ENCODE peak calls at places on chromosomes 7 and 10, in nine cellular contexts. One of them, this sample, is unnamed.

GRCh38 chr10:44933922-44934321 is 22.8 kb downstream of the TMEM72 start:
- DNase-seq in HS-27A: no peak
- DNase-seq in stimulated activated CD4-positive, alpha-beta T cell treated with anti-CD3 and anti-CD28 coated beads, Interleukin-15, amount 100 ng/mL, for 1 hour: no peak
- DNase-seq in EL: no peak
- DNase-seq in NCI-H1694 treated with DMSO at 0.1 percent for 48 hours: no peak
- DNase-seq in NCI-H2029 treated with DMSO at 0.1 percent for 48 hours: no peak
- DNase-seq in choroid plexus epithelial cell: no peak
- DNase-seq in globus pallidus: no peak
- DNase-seq in brain microvascular endothelial cell: no peak
- DNase-seq in this sample: no peak

GRCh38 chr10:28587970-28588290 is 55.0 kb downstream of the WAC start:
- DNase-seq in brain microvascular endothelial cell: no peak
- DNase-seq in stimulated activated CD4-positive, alpha-beta T cell treated with anti-CD3 and anti-CD28 coated beads, Interleukin-15, amount 100 ng/mL, for 1 hour: no peak
- DNase-seq in globus pallidus: peak
- DNase-seq in choroid plexus epithelial cell: peak
- DNase-seq in EL: peak
- DNase-seq in NCI-H1694 treated with DMSO at 0.1 percent for 48 hours: no peak
- DNase-seq in HS-27A: no peak
- DNase-seq in NCI-H2029 treated with DMSO at 0.1 percent for 48 hours: no peak
- DNase-seq in this sample: no peak

GRCh38 chr10:77287647-77288120 is 349.9 kb downstream of the KCNMA1 start:
- DNase-seq in globus pallidus: no peak
- DNase-seq in choroid plexus epithelial cell: no peak
- DNase-seq in HS-27A: no peak
- DNase-seq in EL: no peak
- DNase-seq in stimulated activated CD4-positive, alpha-beta T cell treated with anti-CD3 and anti-CD28 coated beads, Interleukin-15, amount 100 ng/mL, for 1 hour: no peak
- DNase-seq in brain microvascular endothelial cell: no peak
- DNase-seq in NCI-H2029 treated with DMSO at 0.1 percent for 48 hours: peak
- DNase-seq in NCI-H1694 treated with DMSO at 0.1 percent for 48 hours: peak
- DNase-seq in this sample: no peak

GRCh38 chr7:66907731-66908130 is 13.3 kb upstream of the TMEM248 start:
- DNase-seq in choroid plexus epithelial cell: no peak
- DNase-seq in HS-27A: no peak
- DNase-seq in stimulated activated CD4-positive, alpha-beta T cell treated with anti-CD3 and anti-CD28 coated beads, Interleukin-15, amount 100 ng/mL, for 1 hour: no peak
- DNase-seq in NCI-H1694 treated with DMSO at 0.1 percent for 48 hours: no peak
- DNase-seq in globus pallidus: no peak
- DNase-seq in NCI-H2029 treated with DMSO at 0.1 percent for 48 hours: no peak
- DNase-seq in brain microvascular endothelial cell: no peak
- DNase-seq in EL: no peak
- DNase-seq in this sample: no peak

GRCh38 chr7:154767194-154767593 is 235.7 kb downstream of the PAXIP1 start:
- DNase-seq in choroid plexus epithelial cell: no peak
- DNase-seq in NCI-H1694 treated with DMSO at 0.1 percent for 48 hours: no peak
- DNase-seq in EL: no peak
- DNase-seq in HS-27A: no peak
- DNase-seq in stimulated activated CD4-positive, alpha-beta T cell treated with anti-CD3 and anti-CD28 coated beads, Interleukin-15, amount 100 ng/mL, for 1 hour: no peak
- DNase-seq in brain microvascular endothelial cell: no peak
- DNase-seq in globus pallidus: no peak
- DNase-seq in NCI-H2029 treated with DMSO at 0.1 percent for 48 hours: no peak
- DNase-seq in this sample: no peak

GRCh38 chr7:30172451-30172850 is 37.7 kb downstream of the MTURN start:
- DNase-seq in stimulated activated CD4-positive, alpha-beta T cell treated with anti-CD3 and anti-CD28 coated beads, Interleukin-15, amount 100 ng/mL, for 1 hour: no peak
- DNase-seq in brain microvascular endothelial cell: no peak
- DNase-seq in NCI-H1694 treated with DMSO at 0.1 percent for 48 hours: peak
- DNase-seq in HS-27A: no peak
- DNase-seq in globus pallidus: peak
- DNase-seq in EL: peak
- DNase-seq in choroid plexus epithelial cell: no peak
- DNase-seq in NCI-H2029 treated with DMSO at 0.1 percent for 48 hours: no peak
- DNase-seq in this sample: no peak

GRCh38 chr10:112768121-112768520 is 181.9 kb upstream of the TCF7L2 start:
- DNase-seq in EL: no peak
- DNase-seq in brain microvascular endothelial cell: no peak
- DNase-seq in globus pallidus: peak
- DNase-seq in NCI-H1694 treated with DMSO at 0.1 percent for 48 hours: no peak
- DNase-seq in NCI-H2029 treated with DMSO at 0.1 percent for 48 hours: no peak
- DNase-seq in HS-27A: no peak
- DNase-seq in stimulated activated CD4-positive, alpha-beta T cell treated with anti-CD3 and anti-CD28 coated beads, Interleukin-15, amount 100 ng/mL, for 1 hour: no peak
- DNase-seq in choroid plexus epithelial cell: no peak
- DNase-seq in this sample: no peak

GRCh38 chr10:78429994-78430393 is 396.3 kb downstream of the RPS24 start:
- DNase-seq in EL: no peak
- DNase-seq in HS-27A: no peak
- DNase-seq in globus pallidus: no peak
- DNase-seq in brain microvascular endothelial cell: no peak
- DNase-seq in stimulated activated CD4-positive, alpha-beta T cell treated with anti-CD3 and anti-CD28 coated beads, Interleukin-15, amount 100 ng/mL, for 1 hour: no peak
- DNase-seq in choroid plexus epithelial cell: no peak
- DNase-seq in NCI-H1694 treated with DMSO at 0.1 percent for 48 hours: no peak
- DNase-seq in NCI-H2029 treated with DMSO at 0.1 percent for 48 hours: no peak
- DNase-seq in this sample: no peak

GRCh38 chr7:55438085-55438764 is 73.1 kb downstream of the LANCL2 start:
- DNase-seq in brain microvascular endothelial cell: no peak
- DNase-seq in stimulated activated CD4-positive, alpha-beta T cell treated with anti-CD3 and anti-CD28 coated beads, Interleukin-15, amount 100 ng/mL, for 1 hour: no peak
- DNase-seq in EL: no peak
- DNase-seq in choroid plexus epithelial cell: no peak
- DNase-seq in NCI-H2029 treated with DMSO at 0.1 percent for 48 hours: peak
- DNase-seq in globus pallidus: no peak
- DNase-seq in HS-27A: no peak
- DNase-seq in NCI-H1694 treated with DMSO at 0.1 percent for 48 hours: no peak
- DNase-seq in this sample: no peak

GRCh38 chr10:32077896-32078295 is 21.7 kb upstream of the KIF5B start:
- DNase-seq in stimulated activated CD4-positive, alpha-beta T cell treated with anti-CD3 and anti-CD28 coated beads, Interleukin-15, amount 100 ng/mL, for 1 hour: no peak
- DNase-seq in globus pallidus: no peak
- DNase-seq in HS-27A: peak
- DNase-seq in NCI-H2029 treated with DMSO at 0.1 percent for 48 hours: no peak
- DNase-seq in brain microvascular endothelial cell: peak
- DNase-seq in EL: peak
- DNase-seq in NCI-H1694 treated with DMSO at 0.1 percent for 48 hours: no peak
- DNase-seq in choroid plexus epithelial cell: peak
- DNase-seq in this sample: peak

GRCh38 chr10:81179805-81180452 is 642.2 kb downstream of the SH2D4B start:
- DNase-seq in NCI-H1694 treated with DMSO at 0.1 percent for 48 hours: no peak
- DNase-seq in HS-27A: no peak
- DNase-seq in brain microvascular endothelial cell: no peak
- DNase-seq in globus pallidus: peak
- DNase-seq in stimulated activated CD4-positive, alpha-beta T cell treated with anti-CD3 and anti-CD28 coated beads, Interleukin-15, amount 100 ng/mL, for 1 hour: no peak
- DNase-seq in EL: no peak
- DNase-seq in NCI-H2029 treated with DMSO at 0.1 percent for 48 hours: no peak
- DNase-seq in choroid plexus epithelial cell: peak
- DNase-seq in this sample: peak

GRCh38 chr7:18117482-18117881 is 89.8 kb upstream of the PRPS1L1 start:
- DNase-seq in globus pallidus: no peak
- DNase-seq in choroid plexus epithelial cell: peak
- DNase-seq in NCI-H2029 treated with DMSO at 0.1 percent for 48 hours: no peak
- DNase-seq in brain microvascular endothelial cell: peak
- DNase-seq in NCI-H1694 treated with DMSO at 0.1 percent for 48 hours: no peak
- DNase-seq in stimulated activated CD4-positive, alpha-beta T cell treated with anti-CD3 and anti-CD28 coated beads, Interleukin-15, amount 100 ng/mL, for 1 hour: no peak
- DNase-seq in HS-27A: no peak
- DNase-seq in EL: peak
- DNase-seq in this sample: no peak

GRCh38 chr7:157485361-157485831 is 148.6 kb downstream of the DNAJB6 start:
- DNase-seq in HS-27A: no peak
- DNase-seq in globus pallidus: no peak
- DNase-seq in EL: no peak
- DNase-seq in brain microvascular endothelial cell: no peak
- DNase-seq in stimulated activated CD4-positive, alpha-beta T cell treated with anti-CD3 and anti-CD28 coated beads, Interleukin-15, amount 100 ng/mL, for 1 hour: no peak
- DNase-seq in NCI-H2029 treated with DMSO at 0.1 percent for 48 hours: no peak
- DNase-seq in NCI-H1694 treated with DMSO at 0.1 percent for 48 hours: no peak
- DNase-seq in choroid plexus epithelial cell: no peak
- DNase-seq in this sample: no peak

GRCh38 chr7:42931447-42931833 is 534 bp downstream of the PSMA2 start:
- DNase-seq in HS-27A: no peak
- DNase-seq in brain microvascular endothelial cell: no peak
- DNase-seq in globus pallidus: no peak
- DNase-seq in NCI-H1694 treated with DMSO at 0.1 percent for 48 hours: no peak
- DNase-seq in stimulated activated CD4-positive, alpha-beta T cell treated with anti-CD3 and anti-CD28 coated beads, Interleukin-15, amount 100 ng/mL, for 1 hour: no peak
- DNase-seq in NCI-H2029 treated with DMSO at 0.1 percent for 48 hours: no peak
- DNase-seq in choroid plexus epithelial cell: peak
- DNase-seq in EL: no peak
- DNase-seq in this sample: no peak

GRCh38 chr10:44234471-44234850 is 150.4 kb downstream of the CXCL12 start:
- DNase-seq in choroid plexus epithelial cell: peak
- DNase-seq in EL: no peak
- DNase-seq in NCI-H1694 treated with DMSO at 0.1 percent for 48 hours: no peak
- DNase-seq in brain microvascular endothelial cell: no peak
- DNase-seq in HS-27A: no peak
- DNase-seq in NCI-H2029 treated with DMSO at 0.1 percent for 48 hours: no peak
- DNase-seq in globus pallidus: no peak
- DNase-seq in stimulated activated CD4-positive, alpha-beta T cell treated with anti-CD3 and anti-CD28 coated beads, Interleukin-15, amount 100 ng/mL, for 1 hour: no peak
- DNase-seq in this sample: no peak

GRCh38 chr10:124997791-124998623 is 56.1 kb downstream of the ZRANB1 start:
- DNase-seq in HS-27A: no peak
- DNase-seq in NCI-H1694 treated with DMSO at 0.1 percent for 48 hours: no peak
- DNase-seq in NCI-H2029 treated with DMSO at 0.1 percent for 48 hours: no peak
- DNase-seq in brain microvascular endothelial cell: no peak
- DNase-seq in stimulated activated CD4-positive, alpha-beta T cell treated with anti-CD3 and anti-CD28 coated beads, Interleukin-15, amount 100 ng/mL, for 1 hour: no peak
- DNase-seq in globus pallidus: no peak
- DNase-seq in choroid plexus epithelial cell: no peak
- DNase-seq in EL: no peak
- DNase-seq in this sample: no peak

GRCh38 chr7:95549818-95550529 is 46.3 kb downstream of the PDK4 start:
- DNase-seq in HS-27A: peak
- DNase-seq in brain microvascular endothelial cell: peak
- DNase-seq in NCI-H1694 treated with DMSO at 0.1 percent for 48 hours: no peak
- DNase-seq in globus pallidus: peak
- DNase-seq in NCI-H2029 treated with DMSO at 0.1 percent for 48 hours: peak
- DNase-seq in stimulated activated CD4-positive, alpha-beta T cell treated with anti-CD3 and anti-CD28 coated beads, Interleukin-15, amount 100 ng/mL, for 1 hour: no peak
- DNase-seq in EL: peak
- DNase-seq in choroid plexus epithelial cell: peak
- DNase-seq in this sample: peak

GRCh38 chr10:132402781-132403241 is 5.8 kb downstream of the PWWP2B start:
- DNase-seq in HS-27A: no peak
- DNase-seq in stimulated activated CD4-positive, alpha-beta T cell treated with anti-CD3 and anti-CD28 coated beads, Interleukin-15, amount 100 ng/mL, for 1 hour: no peak
- DNase-seq in brain microvascular endothelial cell: no peak
- DNase-seq in NCI-H1694 treated with DMSO at 0.1 percent for 48 hours: no peak
- DNase-seq in choroid plexus epithelial cell: no peak
- DNase-seq in globus pallidus: no peak
- DNase-seq in EL: no peak
- DNase-seq in NCI-H2029 treated with DMSO at 0.1 percent for 48 hours: no peak
- DNase-seq in this sample: no peak

GRCh38 chr7:2787251-2787968 is 56.7 kb downstream of the GNA12 start:
- DNase-seq in stimulated activated CD4-positive, alpha-beta T cell treated with anti-CD3 and anti-CD28 coated beads, Interleukin-15, amount 100 ng/mL, for 1 hour: no peak
- DNase-seq in EL: no peak
- DNase-seq in brain microvascular endothelial cell: no peak
- DNase-seq in HS-27A: no peak
- DNase-seq in NCI-H2029 treated with DMSO at 0.1 percent for 48 hours: no peak
- DNase-seq in choroid plexus epithelial cell: no peak
- DNase-seq in globus pallidus: no peak
- DNase-seq in NCI-H1694 treated with DMSO at 0.1 percent for 48 hours: no peak
- DNase-seq in this sample: no peak

GRCh38 chr7:142771353-142771723 is 568 bp downstream of the PRSS2 start:
- DNase-seq in stimulated activated CD4-positive, alpha-beta T cell treated with anti-CD3 and anti-CD28 coated beads, Interleukin-15, amount 100 ng/mL, for 1 hour: no peak
- DNase-seq in NCI-H2029 treated with DMSO at 0.1 percent for 48 hours: peak
- DNase-seq in EL: no peak
- DNase-seq in HS-27A: no peak
- DNase-seq in brain microvascular endothelial cell: no peak
- DNase-seq in NCI-H1694 treated with DMSO at 0.1 percent for 48 hours: no peak
- DNase-seq in globus pallidus: no peak
- DNase-seq in choroid plexus epithelial cell: no peak
- DNase-seq in this sample: no peak

GRCh38 chr10:17867056-17867455 is 57.9 kb downstream of the MRC1 start:
- DNase-seq in globus pallidus: no peak
- DNase-seq in HS-27A: no peak
- DNase-seq in EL: no peak
- DNase-seq in stimulated activated CD4-positive, alpha-beta T cell treated with anti-CD3 and anti-CD28 coated beads, Interleukin-15, amount 100 ng/mL, for 1 hour: no peak
- DNase-seq in brain microvascular endothelial cell: no peak
- DNase-seq in choroid plexus epithelial cell: no peak
- DNase-seq in NCI-H1694 treated with DMSO at 0.1 percent for 48 hours: no peak
- DNase-seq in NCI-H2029 treated with DMSO at 0.1 percent for 48 hours: no peak
- DNase-seq in this sample: no peak

GRCh38 chr10:74081192-74081803 is 69.3 kb downstream of the AP3M1 start:
- DNase-seq in HS-27A: no peak
- DNase-seq in globus pallidus: peak
- DNase-seq in stimulated activated CD4-positive, alpha-beta T cell treated with anti-CD3 and anti-CD28 coated beads, Interleukin-15, amount 100 ng/mL, for 1 hour: no peak
- DNase-seq in NCI-H1694 treated with DMSO at 0.1 percent for 48 hours: peak
- DNase-seq in NCI-H2029 treated with DMSO at 0.1 percent for 48 hours: peak
- DNase-seq in choroid plexus epithelial cell: peak
- DNase-seq in brain microvascular endothelial cell: peak
- DNase-seq in EL: peak
- DNase-seq in this sample: no peak

GRCh38 chr10:70162892-70163201 is 7.5 kb downstream of the SAR1A start:
- DNase-seq in brain microvascular endothelial cell: no peak
- DNase-seq in EL: peak
- DNase-seq in stimulated activated CD4-positive, alpha-beta T cell treated with anti-CD3 and anti-CD28 coated beads, Interleukin-15, amount 100 ng/mL, for 1 hour: peak
- DNase-seq in NCI-H2029 treated with DMSO at 0.1 percent for 48 hours: no peak
- DNase-seq in HS-27A: no peak
- DNase-seq in globus pallidus: no peak
- DNase-seq in NCI-H1694 treated with DMSO at 0.1 percent for 48 hours: no peak
- DNase-seq in choroid plexus epithelial cell: no peak
- DNase-seq in this sample: no peak

GRCh38 chr7:42070068-42070467 is 166.9 kb downstream of the GLI3 start:
- DNase-seq in globus pallidus: no peak
- DNase-seq in choroid plexus epithelial cell: peak
- DNase-seq in NCI-H1694 treated with DMSO at 0.1 percent for 48 hours: no peak
- DNase-seq in brain microvascular endothelial cell: peak
- DNase-seq in NCI-H2029 treated with DMSO at 0.1 percent for 48 hours: no peak
- DNase-seq in EL: peak
- DNase-seq in HS-27A: no peak
- DNase-seq in stimulated activated CD4-positive, alpha-beta T cell treated with anti-CD3 and anti-CD28 coated beads, Interleukin-15, amount 100 ng/mL, for 1 hour: no peak
- DNase-seq in this sample: peak

GRCh38 chr10:114902151-114902550 is 35.8 kb upstream of the TRUB1 start:
- DNase-seq in EL: peak
- DNase-seq in choroid plexus epithelial cell: peak
- DNase-seq in brain microvascular endothelial cell: no peak
- DNase-seq in stimulated activated CD4-positive, alpha-beta T cell treated with anti-CD3 and anti-CD28 coated beads, Interleukin-15, amount 100 ng/mL, for 1 hour: no peak
- DNase-seq in NCI-H2029 treated with DMSO at 0.1 percent for 48 hours: no peak
- DNase-seq in HS-27A: no peak
- DNase-seq in globus pallidus: no peak
- DNase-seq in NCI-H1694 treated with DMSO at 0.1 percent for 48 hours: no peak
- DNase-seq in this sample: no peak

GRCh38 chr10:68598978-68599753 is 39.0 kb downstream of the TET1 start:
- DNase-seq in HS-27A: no peak
- DNase-seq in EL: peak
- DNase-seq in NCI-H2029 treated with DMSO at 0.1 percent for 48 hours: no peak
- DNase-seq in globus pallidus: peak
- DNase-seq in choroid plexus epithelial cell: no peak
- DNase-seq in NCI-H1694 treated with DMSO at 0.1 percent for 48 hours: no peak
- DNase-seq in brain microvascular endothelial cell: no peak
- DNase-seq in stimulated activated CD4-positive, alpha-beta T cell treated with anti-CD3 and anti-CD28 coated beads, Interleukin-15, amount 100 ng/mL, for 1 hour: no peak
- DNase-seq in this sample: no peak

GRCh38 chr7:94350729-94351128 is 44.0 kb upstream of the COL1A2 start:
- DNase-seq in globus pallidus: no peak
- DNase-seq in NCI-H2029 treated with DMSO at 0.1 percent for 48 hours: no peak
- DNase-seq in choroid plexus epithelial cell: no peak
- DNase-seq in NCI-H1694 treated with DMSO at 0.1 percent for 48 hours: no peak
- DNase-seq in EL: no peak
- DNase-seq in stimulated activated CD4-positive, alpha-beta T cell treated with anti-CD3 and anti-CD28 coated beads, Interleukin-15, amount 100 ng/mL, for 1 hour: no peak
- DNase-seq in HS-27A: no peak
- DNase-seq in brain microvascular endothelial cell: no peak
- DNase-seq in this sample: no peak

GRCh38 chr10:25226775-25227682 is 52.2 kb downstream of the GPR158 start:
- DNase-seq in brain microvascular endothelial cell: peak
- DNase-seq in choroid plexus epithelial cell: peak
- DNase-seq in globus pallidus: peak
- DNase-seq in NCI-H1694 treated with DMSO at 0.1 percent for 48 hours: no peak
- DNase-seq in NCI-H2029 treated with DMSO at 0.1 percent for 48 hours: no peak
- DNase-seq in EL: peak
- DNase-seq in stimulated activated CD4-positive, alpha-beta T cell treated with anti-CD3 and anti-CD28 coated beads, Interleukin-15, amount 100 ng/mL, for 1 hour: no peak
- DNase-seq in HS-27A: no peak
- DNase-seq in this sample: no peak

GRCh38 chr10:101663097-101663496 is 31.9 kb downstream of the FBXW4 start:
- DNase-seq in EL: no peak
- DNase-seq in HS-27A: no peak
- DNase-seq in brain microvascular endothelial cell: no peak
- DNase-seq in choroid plexus epithelial cell: no peak
- DNase-seq in globus pallidus: no peak
- DNase-seq in NCI-H2029 treated with DMSO at 0.1 percent for 48 hours: no peak
- DNase-seq in NCI-H1694 treated with DMSO at 0.1 percent for 48 hours: no peak
- DNase-seq in stimulated activated CD4-positive, alpha-beta T cell treated with anti-CD3 and anti-CD28 coated beads, Interleukin-15, amount 100 ng/mL, for 1 hour: no peak
- DNase-seq in this sample: no peak

GRCh38 chr10:1369197-1369596 is 313.0 kb downstream of the WDR37 start:
- DNase-seq in EL: no peak
- DNase-seq in brain microvascular endothelial cell: no peak
- DNase-seq in NCI-H2029 treated with DMSO at 0.1 percent for 48 hours: no peak
- DNase-seq in stimulated activated CD4-positive, alpha-beta T cell treated with anti-CD3 and anti-CD28 coated beads, Interleukin-15, amount 100 ng/mL, for 1 hour: no peak
- DNase-seq in globus pallidus: no peak
- DNase-seq in HS-27A: no peak
- DNase-seq in choroid plexus epithelial cell: no peak
- DNase-seq in NCI-H1694 treated with DMSO at 0.1 percent for 48 hours: no peak
- DNase-seq in this sample: no peak

GRCh38 chr10:120841522-120842189 is 9.5 kb upstream of the WDR11 start:
- DNase-seq in stimulated activated CD4-positive, alpha-beta T cell treated with anti-CD3 and anti-CD28 coated beads, Interleukin-15, amount 100 ng/mL, for 1 hour: no peak
- DNase-seq in EL: no peak
- DNase-seq in HS-27A: no peak
- DNase-seq in NCI-H2029 treated with DMSO at 0.1 percent for 48 hours: no peak
- DNase-seq in brain microvascular endothelial cell: no peak
- DNase-seq in choroid plexus epithelial cell: no peak
- DNase-seq in globus pallidus: no peak
- DNase-seq in NCI-H1694 treated with DMSO at 0.1 percent for 48 hours: no peak
- DNase-seq in this sample: no peak

This sample was measured in HS-5.